ENCODE peak calls at places on chromosomes 6 and 20, in five cellular contexts. Y, D, P, T and R are unnamed samples.

GRCh38 chr6:110414669-110415296 is 592 bp downstream of the DDO start:
- DNase-seq in Y (no peak), D (no peak), P (peak), T (no peak), R (no peak)

GRCh38 chr20:57224641-57225138 is 41.8 kb downstream of the BMP7 start:
- DNase-seq in Y (no peak), D (no peak), P (no peak), T (no peak), R (no peak)

GRCh38 chr6:89853068-89853467 is 23.4 kb downstream of the CASP8AP2 start:
- DNase-seq in Y (no peak), D (no peak), P (peak), T (no peak), R (peak)

GRCh38 chr6:47034919-47035318 is 7.2 kb downstream of the ADGRF1 start:
- DNase-seq in Y (peak), D (peak), P (peak), T (no peak), R (peak)

GRCh38 chr20:34017610-34018009 is 23.9 kb downstream of the RALY start:
- DNase-seq in Y (peak), D (no peak), P (peak), T (no peak), R (peak)

GRCh38 chr6:73746776-73747175 is 50.8 kb downstream of the CD109 start:
- DNase-seq in Y (no peak), D (no peak), P (peak), T (no peak), R (no peak)

GRCh38 chr6:74447013-74447412 is 751.0 kb downstream of the CD109 start:
- DNase-seq in Y (peak), D (no peak), P (no peak), T (no peak), R (peak)

GRCh38 chr6:54614499-54615195 is 231.9 kb upstream of the FAM83B start:
- DNase-seq in Y (no peak), D (no peak), P (no peak), T (no peak), R (no peak)

GRCh38 chr6:159790149-159790946 is at the start of gene MRPL18:
- DNase-seq in Y (peak), D (peak), P (peak), T (peak), R (peak)

GRCh38 chr6:33419580-33420492 is at the start of gene SYNGAP1:
- DNase-seq in Y (no peak), D (peak), P (peak), T (no peak), R (peak)

GRCh38 chr6:136710877-136711552 is 81.3 kb downstream of the MAP3K5 start:
- DNase-seq in Y (no peak), D (no peak), P (no peak), T (no peak), R (no peak)

GRCh38 chr6:33425668-33426577 is 6.1 kb downstream of the SYNGAP1 start:
- DNase-seq in Y (peak), D (peak), P (peak), T (peak), R (peak)

GRCh38 chr6:132218063-132218696 is 183.1 kb downstream of the MOXD1 start:
- DNase-seq in Y (peak), D (peak), P (no peak), T (no peak), R (peak)

GRCh38 chr6:2817778-2818443 is 23.8 kb downstream of the SERPINB1 start:
- DNase-seq in Y (peak), D (no peak), P (peak), T (no peak), R (no peak)

GRCh38 chr20:51600016-51600420 is 57.5 kb upstream of the NFATC2 start:
- DNase-seq in Y (no peak), D (no peak), P (no peak), T (no peak), R (peak)

GRCh38 chr20:25248501-25249172 is 752 bp downstream of the PYGB start:
- DNase-seq in Y (peak), D (peak), P (no peak), T (peak), R (peak)

GRCh38 chr20:25247666-25248500 is at the start of gene PYGB:
- DNase-seq in Y (peak), D (peak), P (peak), T (peak), R (peak)

GRCh38 chr20:25245461-25245860 is 2.4 kb upstream of the PYGB start:
- DNase-seq in Y (no peak), D (no peak), P (no peak), T (no peak), R (no peak)

GRCh38 chr20:25246182-25246943 is 1.5 kb upstream of the PYGB start:
- DNase-seq in Y (no peak), D (peak), P (no peak), T (no peak), R (no peak)

GRCh38 chr20:25247100-25247665 is 702 bp upstream of the PYGB start:
- DNase-seq in Y (peak), D (peak), P (peak), T (peak), R (peak)
- H2AFZ ChIP-seq in Y (peak), D (peak), P (peak), T (peak), R (peak)

DNA sequence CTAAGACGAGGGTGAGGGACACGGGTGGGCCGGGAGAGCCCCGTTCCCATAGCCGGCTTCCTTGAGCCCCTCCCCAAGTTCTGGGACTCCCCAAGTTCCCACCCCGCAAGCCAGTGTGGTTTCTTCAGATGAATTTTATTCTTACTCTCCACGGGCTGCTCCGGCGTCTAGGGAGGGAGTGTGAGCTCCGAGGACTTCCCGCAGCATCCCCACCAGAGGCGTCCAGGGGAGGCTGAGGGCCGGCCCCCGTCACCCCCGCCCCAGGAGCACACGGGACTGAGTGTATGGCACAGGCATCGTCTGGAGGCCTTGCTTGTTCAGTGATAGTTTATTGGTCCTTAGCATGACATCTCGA is 10.0 kb upstream of the SLC4A11 start:
- DNase-seq in Y (no peak), D (no peak), P (no peak), T (no peak), R (no peak)
- H2AFZ ChIP-seq in Y (no peak), D (no peak), P (peak), T (peak), R (no peak)

DNA sequence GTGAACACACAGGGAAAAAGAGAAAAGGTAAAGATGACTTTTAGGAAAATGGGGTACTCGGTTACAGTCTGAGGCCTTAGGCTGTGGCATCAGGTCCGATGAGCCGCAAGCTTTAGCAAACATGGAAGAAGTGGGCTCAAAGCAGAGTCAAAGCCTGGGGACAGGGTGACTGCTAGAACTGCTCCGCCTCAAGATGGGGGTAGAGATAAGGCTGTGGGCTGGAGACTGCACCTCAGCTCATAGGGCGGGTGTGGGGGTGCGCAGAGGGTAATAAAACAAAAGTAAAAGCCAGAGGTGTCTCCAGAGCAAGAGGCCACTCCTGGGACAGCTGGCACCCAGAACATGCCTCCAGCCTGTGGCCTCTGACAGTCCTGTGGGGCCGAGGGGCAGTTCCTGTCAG is 21.3 kb upstream of the SYNDIG1 start:
- DNase-seq in Y (no peak), D (peak), P (no peak), T (no peak), R (no peak)
- H2AFZ ChIP-seq in Y (no peak), D (no peak), P (no peak), T (no peak), R (no peak)

GRCh38 chr6:156747715-156748114 is 29.5 kb upstream of the ARID1B start:
- DNase-seq in Y (no peak), D (no peak), P (no peak), T (no peak), R (no peak)

GRCh38 chr6:156757849-156758248 is 19.3 kb upstream of the ARID1B start:
- DNase-seq in Y (no peak), D (no peak), P (no peak), T (no peak), R (no peak)

GRCh38 chr6:156756630-156757610 is 20.3 kb upstream of the ARID1B start:
- DNase-seq in Y (no peak), D (no peak), P (no peak), T (no peak), R (no peak)

GRCh38 chr6:156748504-156748903 is 28.7 kb upstream of the ARID1B start:
- DNase-seq in Y (no peak), D (no peak), P (no peak), T (no peak), R (no peak)

GRCh38 chr6:156752666-156753301 is 24.4 kb upstream of the ARID1B start:
- DNase-seq in Y (no peak), D (no peak), P (no peak), T (no peak), R (no peak)
- H2AFZ ChIP-seq in Y (no peak), D (no peak), P (no peak), T (no peak), R (no peak)

GRCh38 chr6:127748290-127748689 is 152.6 kb downstream of the THEMIS start:
- DNase-seq in Y (no peak), D (no peak), P (no peak), T (no peak), R (no peak)
- H2AFZ ChIP-seq in Y (no peak), D (no peak), P (no peak), T (peak), R (no peak)